ENCODE peak calls at places on chromosomes 4 and X, in four cellular contexts. One of them, this sample, is unnamed.

GRCh38 chrX:83819304-83819703 is 41.6 kb upstream of the CYLC1 start:
- DNase-seq in H1: no peak
- DNase-seq in WTC11: peak
- DNase-seq in K562: no peak
- DNase-seq in this sample: no peak

GRCh38 chrX:49042581-49043219 is 457 bp downstream of the TFE3 start:
- DNase-seq in H1: no peak
- DNase-seq in K562: peak
- DNase-seq in WTC11: peak
- DNase-seq in this sample: no peak

GRCh38 chr4:98519268-98519993 is 139.0 kb downstream of the TSPAN5 start:
- DNase-seq in K562: no peak
- DNase-seq in WTC11: no peak
- DNase-seq in H1: no peak
- DNase-seq in this sample: no peak

GRCh38 chrX:46860536-46860935 is 23.7 kb downstream of the RP2 start:
- DNase-seq in WTC11: no peak
- DNase-seq in H1: no peak
- DNase-seq in K562: no peak
- DNase-seq in this sample: no peak

GRCh38 chr4:180261346-180261745 is 1981.9 kb upstream of the TENM3 start:
- DNase-seq in K562: no peak
- DNase-seq in H1: no peak
- DNase-seq in WTC11: peak
- DNase-seq in this sample: no peak

GRCh38 chr4:149709640-149710039 is 106.0 kb downstream of the IQCM start:
- DNase-seq in K562: no peak
- DNase-seq in H1: no peak
- DNase-seq in WTC11: no peak
- DNase-seq in this sample: no peak

GRCh38 chr4:118833192-118833820 is 2.6 kb downstream of the SEC24D start:
- DNase-seq in K562: no peak
- DNase-seq in H1: no peak
- DNase-seq in WTC11: no peak
- DNase-seq in this sample: no peak

GRCh38 chr4:37981844-37982720 is 21.9 kb downstream of the PTTG2 start:
- DNase-seq in WTC11: no peak
- DNase-seq in H1: no peak
- DNase-seq in K562: no peak
- DNase-seq in this sample: no peak

GRCh38 chr4:141347738-141348524 is 127.2 kb downstream of the ZNF330 start:
- DNase-seq in H1: no peak
- DNase-seq in K562: no peak
- DNase-seq in WTC11: no peak
- DNase-seq in this sample: no peak

GRCh38 chrX:47662144-47662657 is 3.2 kb upstream of the UXT start:
- DNase-seq in WTC11: no peak
- DNase-seq in K562: peak
- DNase-seq in H1: no peak
- DNase-seq in this sample: no peak

GRCh38 chrX:67692246-67692645 is 148.4 kb downstream of the AR start:
- DNase-seq in H1: no peak
- DNase-seq in WTC11: no peak
- DNase-seq in K562: no peak
- DNase-seq in this sample: no peak

GRCh38 chr4:81427605-81427922 is 44.1 kb downstream of the RASGEF1B start:
- DNase-seq in K562: no peak
- DNase-seq in WTC11: peak
- DNase-seq in H1: no peak
- DNase-seq in this sample: no peak

GRCh38 chr4:54367059-54367458 is 138.0 kb downstream of the PDGFRA start:
- DNase-seq in K562: no peak
- DNase-seq in WTC11: no peak
- DNase-seq in H1: no peak
- DNase-seq in this sample: no peak

GRCh38 chrX:132216806-132217202 is 2.4 kb downstream of the RAP2C start:
- DNase-seq in H1: no peak
- DNase-seq in WTC11: no peak
- DNase-seq in K562: no peak
- DNase-seq in this sample: no peak

GRCh38 chrX:65502618-65503017 is 32.0 kb downstream of the LAS1L start:
- DNase-seq in WTC11: no peak
- DNase-seq in H1: no peak
- DNase-seq in K562: no peak
- DNase-seq in this sample: no peak

GRCh38 chr4:169957785-169958184 is 68.4 kb downstream of the MFAP3L start:
- DNase-seq in K562: no peak
- DNase-seq in H1: no peak
- DNase-seq in WTC11: no peak
- DNase-seq in this sample: no peak

GRCh38 chr4:148651991-148652390 is 209.8 kb upstream of the NR3C2 start:
- DNase-seq in H1: no peak
- DNase-seq in K562: no peak
- DNase-seq in WTC11: peak
- DNase-seq in this sample: no peak

GRCh38 chrX:108537005-108537404 is 97.4 kb downstream of the COL4A5 start:
- DNase-seq in K562: peak
- DNase-seq in H1: no peak
- DNase-seq in WTC11: no peak
- DNase-seq in this sample: peak

GRCh38 chrX:12013220-12013619 is 125.1 kb upstream of the FRMPD4 start:
- DNase-seq in WTC11: no peak
- DNase-seq in H1: no peak
- DNase-seq in K562: no peak
- DNase-seq in this sample: no peak

GRCh38 chr4:8517946-8518345 is 62.2 kb upstream of the GPR78 start:
- DNase-seq in H1: no peak
- DNase-seq in WTC11: no peak
- DNase-seq in K562: no peak
- DNase-seq in this sample: no peak

GRCh38 chr4:159358226-159358625 is 255.3 kb downstream of the RAPGEF2 start:
- DNase-seq in K562: no peak
- DNase-seq in WTC11: no peak
- DNase-seq in H1: no peak
- DNase-seq in this sample: no peak

GRCh38 chr4:119314356-119314755 is 7.6 kb downstream of the FABP2 start:
- DNase-seq in K562: no peak
- DNase-seq in H1: no peak
- DNase-seq in WTC11: no peak
- DNase-seq in this sample: no peak

GRCh38 chr4:3521621-3522325 is 10.4 kb downstream of the LRPAP1 start:
- DNase-seq in WTC11: peak
- DNase-seq in K562: no peak
- DNase-seq in H1: no peak
- DNase-seq in this sample: no peak

GRCh38 chrX:154043003-154043402 is 23.3 kb upstream of the IRAK1 start:
- DNase-seq in K562: no peak
- DNase-seq in H1: no peak
- DNase-seq in WTC11: no peak
- DNase-seq in this sample: no peak

GRCh38 chrX:12946838-12947544 is 27.9 kb upstream of the TMSB4X start:
- DNase-seq in K562: peak
- DNase-seq in H1: peak
- DNase-seq in WTC11: peak
- DNase-seq in this sample: peak

GRCh38 chrX:70444326-70445196 is at the start of gene DLG3:
- DNase-seq in WTC11: peak
- DNase-seq in H1: no peak
- DNase-seq in K562: peak
- DNase-seq in this sample: peak

GRCh38 chr4:88017516-88018302 is 10.3 kb downstream of the PKD2 start:
- DNase-seq in WTC11: no peak
- DNase-seq in H1: no peak
- DNase-seq in K562: no peak
- DNase-seq in this sample: no peak

GRCh38 chrX:446243-446642 is 59.5 kb upstream of the PPP2R3B start:
- DNase-seq in H1: peak
- DNase-seq in WTC11: peak
- DNase-seq in K562: no peak
- DNase-seq in this sample: no peak

GRCh38 chr4:81375745-81376144 is 96.0 kb downstream of the RASGEF1B start:
- DNase-seq in H1: no peak
- DNase-seq in WTC11: peak
- DNase-seq in K562: no peak
- DNase-seq in this sample: no peak

GRCh38 chrX:154304901-154305300 is 9.3 kb downstream of the TKTL1 start:
- DNase-seq in WTC11: no peak
- DNase-seq in K562: no peak
- DNase-seq in H1: no peak
- DNase-seq in this sample: no peak

GRCh38 chrX:119667111-119667928 is 25.6 kb downstream of the SEPTIN6 start:
- DNase-seq in H1: no peak
- DNase-seq in WTC11: peak
- DNase-seq in K562: no peak
- DNase-seq in this sample: peak

GRCh38 chr4:106264331-106264728 is 51.7 kb downstream of the TBCK start:
- DNase-seq in H1: no peak
- DNase-seq in K562: peak
- DNase-seq in WTC11: no peak
- DNase-seq in this sample: no peak

GRCh38 chr4:77740480-77740879 is 78.7 kb downstream of the CNOT6L start:
- DNase-seq in H1: no peak
- DNase-seq in K562: no peak
- DNase-seq in WTC11: no peak
- DNase-seq in this sample: no peak

GRCh38 chr4:77751764-77752163 is 67.4 kb downstream of the CNOT6L start:
- DNase-seq in H1: no peak
- DNase-seq in K562: no peak
- DNase-seq in WTC11: no peak
- DNase-seq in this sample: no peak

GRCh38 chr4:77742054-77742453 is 77.1 kb downstream of the CNOT6L start:
- DNase-seq in WTC11: no peak
- DNase-seq in H1: no peak
- DNase-seq in K562: no peak
- DNase-seq in this sample: no peak

DNA sequence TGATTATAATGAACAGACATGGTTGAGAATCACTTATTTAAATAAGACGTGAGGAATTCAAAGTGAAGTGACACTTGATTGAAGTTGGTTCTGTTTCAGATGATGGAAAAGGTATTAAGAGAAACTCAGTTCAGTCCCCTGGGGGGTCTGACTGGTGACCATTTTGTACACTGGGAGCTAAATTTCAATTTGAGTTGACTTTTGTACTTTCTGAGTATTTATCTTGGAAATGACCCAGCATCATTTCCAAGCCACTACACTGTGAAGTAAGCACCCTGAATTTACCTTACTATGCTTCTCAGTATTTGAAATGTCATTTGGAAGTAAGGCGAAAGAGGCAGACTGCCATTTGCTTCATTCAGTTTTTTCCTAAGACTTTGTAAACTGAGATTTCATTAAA is 73.4 kb downstream of the CNOT6L start:
- DNase-seq in H1: no peak
- DNase-seq in WTC11: no peak
- DNase-seq in K562: no peak
- DNase-seq in this sample: no peak
- TF ChIP-seq TEAD4 in H1: no peak
- TF ChIP-seq TEAD4 in WTC11: no peak
- TF ChIP-seq TEAD4 in K562: no peak
- TF ChIP-seq TEAD4 in this sample: no peak

DNA sequence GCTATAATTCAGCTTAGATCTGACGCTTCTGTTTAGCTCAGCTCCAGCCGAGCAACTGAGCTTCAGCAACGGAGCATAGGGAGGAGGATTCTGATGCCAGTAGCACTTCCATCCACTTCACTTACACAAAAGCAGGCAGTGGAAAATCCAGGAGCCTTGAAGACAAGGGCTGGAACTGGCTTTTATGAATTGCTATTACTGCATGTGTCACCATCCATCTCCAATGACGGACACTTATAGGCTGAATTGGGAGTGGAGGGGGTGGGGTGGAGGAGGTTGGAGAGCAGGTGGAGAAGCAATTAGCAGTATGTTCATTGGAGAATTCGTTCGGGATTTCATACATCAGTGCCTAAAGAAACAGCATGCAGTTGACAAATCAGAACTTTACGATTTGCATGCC is 15.6 kb downstream of the ENOX2 start:
- DNase-seq in WTC11: no peak
- DNase-seq in H1: no peak
- DNase-seq in K562: no peak
- DNase-seq in this sample: no peak
- TF ChIP-seq TEAD4 in WTC11: no peak
- TF ChIP-seq TEAD4 in H1: no peak
- TF ChIP-seq TEAD4 in K562: no peak
- TF ChIP-seq TEAD4 in this sample: no peak

DNA sequence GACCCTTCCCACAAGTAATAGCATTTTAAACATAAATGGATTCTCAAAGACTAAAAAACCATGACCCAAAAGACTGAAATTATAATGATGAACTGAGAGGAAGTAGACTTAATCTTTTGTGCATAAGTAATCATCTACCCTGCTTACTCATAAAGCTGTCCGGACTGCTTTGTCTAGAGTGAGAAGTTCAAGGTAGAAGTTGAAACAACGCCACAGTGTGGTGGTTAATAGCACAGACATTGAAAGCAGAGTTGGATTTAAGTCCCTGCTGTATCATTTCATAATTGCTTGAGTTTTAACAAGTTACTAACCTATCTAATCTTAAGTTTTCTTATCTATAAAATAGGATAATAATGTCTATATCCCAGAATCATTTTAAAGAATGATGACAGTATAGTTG is 346.5 kb downstream of the CENPC start:
- DNase-seq in K562: peak
- DNase-seq in H1: no peak
- DNase-seq in WTC11: no peak
- DNase-seq in this sample: no peak
- TF ChIP-seq TEAD4 in K562: no peak
- TF ChIP-seq TEAD4 in H1: no peak
- TF ChIP-seq TEAD4 in WTC11: no peak
- TF ChIP-seq TEAD4 in this sample: no peak

GRCh38 chrX:7225338-7225737 is 77.4 kb upstream of the PUDP start:
- DNase-seq in WTC11: no peak
- DNase-seq in K562: no peak
- DNase-seq in H1: no peak
- DNase-seq in this sample: no peak

GRCh38 chrX:7218321-7219152 is 70.6 kb upstream of the PUDP start:
- DNase-seq in K562: no peak
- DNase-seq in H1: no peak
- DNase-seq in WTC11: no peak
- DNase-seq in this sample: no peak

GRCh38 chrX:7219153-7219705 is 71.3 kb upstream of the PUDP start:
- DNase-seq in K562: no peak
- DNase-seq in WTC11: no peak
- DNase-seq in H1: no peak
- DNase-seq in this sample: no peak

GRCh38 chrX:7228226-7228625 is 80.3 kb upstream of the PUDP start:
- DNase-seq in WTC11: no peak
- DNase-seq in H1: no peak
- DNase-seq in K562: no peak
- DNase-seq in this sample: no peak

DNA sequence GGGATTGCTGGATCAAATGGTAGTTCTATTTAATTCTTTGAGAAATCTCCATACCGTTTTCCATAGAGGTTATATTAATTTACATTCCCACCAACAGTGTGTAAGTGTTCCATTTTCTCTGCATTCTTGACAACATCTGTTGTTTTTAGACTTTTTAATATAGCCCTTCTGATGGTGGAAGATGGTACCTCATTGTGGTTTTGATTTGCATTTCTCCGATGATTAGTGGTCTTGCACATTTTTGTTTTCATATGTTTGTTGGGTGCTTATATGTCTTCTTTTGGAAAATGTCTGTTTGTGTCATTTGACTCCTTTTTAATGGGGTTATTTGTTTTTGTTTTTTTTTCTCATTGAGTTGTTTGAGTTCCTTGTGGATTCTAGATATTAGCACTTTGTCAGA is 75.3 kb upstream of the PUDP start:
- DNase-seq in WTC11: no peak
- DNase-seq in H1: no peak
- DNase-seq in K562: no peak
- DNase-seq in this sample: no peak
- TF ChIP-seq TEAD4 in WTC11: no peak
- TF ChIP-seq TEAD4 in H1: no peak
- TF ChIP-seq TEAD4 in K562: no peak
- TF ChIP-seq TEAD4 in this sample: no peak